ENCODE peak calls at places on chromosomes 16 and 17, in ten cellular contexts. N, J, W, T, H, I, Y, X, P and E are unnamed samples.

GRCh38 chr16:22402191-22402590 is 27.8 kb upstream of the CDR2 start:
- DNase-seq in J (no peak), W (no peak), T (no peak), H (no peak), N (no peak), P (no peak), X (no peak), Y (no peak), I (no peak), E (no peak)

GRCh38 chr17:65055708-65056638 is 567 bp downstream of the GNA13 start:
- DNase-seq in T (peak; percentile 66), N (peak; percentile 66), W (no peak), X (no peak), I (peak; percentile 62), Y (peak; percentile 46), H (peak; percentile 67), J (no peak), P (peak; percentile 63), E (peak; percentile 59)

GRCh38 chr16:58098207-58099096 is 30.7 kb downstream of the CFAP20 start:
- DNase-seq in P (no peak), Y (no peak), T (no peak), X (no peak), J (no peak), H (no peak), W (peak; percentile 34), N (no peak), I (no peak), E (no peak)

GRCh38 chr16:445566-445965 is 20.1 kb downstream of the RAB11FIP3 start:
- DNase-seq in J (no peak), Y (no peak), T (no peak), N (no peak), H (peak; percentile 59), X (no peak), W (no peak), P (no peak), I (no peak), E (no peak)

GRCh38 chr16:85246973-85247372 is 134.7 kb upstream of the CIBAR2 start:
- DNase-seq in Y (no peak), I (no peak), N (no peak), J (no peak), W (no peak), T (no peak), H (no peak), P (no peak), X (no peak), E (no peak)

GRCh38 chr17:57597531-57598453 is 147.3 kb downstream of the CCDC182 start:
- DNase-seq in T (peak; percentile 83), N (peak; percentile 54), J (no peak), P (peak; percentile 60), X (peak; percentile 24), Y (peak; percentile 45), I (peak; percentile 90), W (peak; percentile 35), H (peak; percentile 86), E (peak; percentile 76)

GRCh38 chr17:4666296-4666695 is 24.8 kb upstream of the ALOX15 start:
- DNase-seq in Y (no peak), J (no peak), N (no peak), T (no peak), H (no peak), I (no peak), W (no peak), X (no peak), P (no peak), E (no peak)

GRCh38 chr16:66443269-66443652 is 16.2 kb downstream of the BEAN1 start:
- DNase-seq in H (no peak), I (no peak), J (no peak), T (no peak), X (no peak), N (no peak), W (no peak), P (no peak), Y (no peak), E (no peak)

GRCh38 chr17:50640701-50641338 is 6.1 kb downstream of the ABCC3 start:
- DNase-seq in N (peak; percentile 82), I (no peak), X (no peak), J (peak; percentile 51), T (no peak), Y (no peak), W (no peak), P (no peak), H (no peak), E (no peak)

GRCh38 chr17:40622509-40622928 is 25.1 kb downstream of the SMARCE1 start:
- DNase-seq in W (no peak), J (peak; percentile 36), Y (no peak), X (no peak), N (no peak), T (no peak), H (no peak), I (no peak), P (no peak), E (no peak)

GRCh38 chr17:44203731-44204452 is 4.2 kb upstream of the ATXN7L3 start:
- DNase-seq in T (peak; percentile 69), W (no peak), P (no peak), J (peak; percentile 80), Y (peak; percentile 61), H (peak; percentile 59), I (peak; percentile 89), X (peak; percentile 67), N (no peak), E (no peak)

GRCh38 chr17:49997256-49997735 is 2.3 kb upstream of the DLX3 start:
- DNase-seq in P (no peak), I (peak; percentile 11), N (no peak), H (no peak), T (no peak), X (no peak), Y (no peak), W (no peak), J (no peak), E (no peak)

GRCh38 chr16:65223335-65223734 is 101.5 kb upstream of the CDH11 start:
- DNase-seq in X (no peak), P (no peak), H (no peak), N (no peak), J (no peak), Y (no peak), T (no peak), I (no peak), W (no peak), E (no peak)

GRCh38 chr16:27220527-27220926 is 17.2 kb downstream of the KDM8 start:
- DNase-seq in X (no peak), P (no peak), Y (no peak), W (no peak), H (no peak), J (no peak), N (no peak), T (no peak), I (no peak), E (no peak)

GRCh38 chr17:56985371-56986162 is 7.6 kb downstream of the SCPEP1 start:
- DNase-seq in H (no peak), Y (no peak), P (no peak), T (no peak), I (no peak), J (peak; percentile 51), X (peak; percentile 94), N (no peak), W (no peak), E (no peak)